ENCODE peak calls at places on chromosomes 11 and 22, in five cellular contexts. L is H1, Z is GM12878, R is K562, J is GM12892. C is an unnamed sample.

GRCh38 chr11:66598993-66599392 is 6.0 kb downstream of the CCS start:
- DNase-seq in L (no peak), Z (no peak), R (no peak), J (no peak), C (no peak)

GRCh38 chr11:114075891-114076441 is 16.5 kb downstream of the ZBTB16 start:
- DNase-seq in L (no peak), Z (no peak), R (peak), J (no peak), C (no peak)

GRCh38 chr11:84549221-84549620 is 1077.9 kb downstream of the DLG2 start:
- DNase-seq in L (no peak), Z (no peak), R (no peak), J (no peak), C (no peak)

GRCh38 chr22:40241200-40241763 is 63.6 kb downstream of the TNRC6B start:
- DNase-seq in L (no peak), Z (no peak), R (no peak), J (no peak), C (no peak)

GRCh38 chr22:19802881-19803735 is 42.5 kb downstream of the TBX1 start:
- DNase-seq in L (no peak), Z (no peak), R (no peak), J (no peak), C (no peak)

GRCh38 chr22:20446383-20446970 is 8.9 kb upstream of the SCARF2 start:
- DNase-seq in L (no peak), Z (no peak), R (no peak), J (no peak), C (no peak)

GRCh38 chr22:37894939-37895670 is 11.0 kb upstream of the MICALL1 start:
- DNase-seq in L (no peak), Z (no peak), R (no peak), J (no peak), C (no peak)

GRCh38 chr22:47157486-47158270 is 395.2 kb downstream of the TBC1D22A start:
- DNase-seq in L (no peak), Z (no peak), R (no peak), J (no peak), C (no peak)

GRCh38 chr22:39724857-39725256 is 154.3 kb downstream of the CACNA1I start:
- DNase-seq in L (no peak), Z (no peak), R (no peak), J (no peak), C (no peak)

GRCh38 chr11:74929431-74930363 is 19.2 kb downstream of the XRRA1 start:
- DNase-seq in L (no peak), Z (peak), R (peak), J (no peak), C (peak)

GRCh38 chr22:19287889-19288288 is 3.6 kb downstream of the CLTCL1 start:
- DNase-seq in L (no peak), Z (no peak), R (no peak), J (no peak), C (no peak)

GRCh38 chr11:71474141-71474770 is 21.3 kb downstream of the NADSYN1 start:
- DNase-seq in L (no peak), Z (no peak), R (no peak), J (no peak), C (no peak)

GRCh38 chr11:88332851-88333250 is 4.7 kb downstream of the CTSC start:
- DNase-seq in L (no peak), Z (no peak), R (no peak), J (no peak), C (no peak)

GRCh38 chr22:19912236-19912999 is 29.2 kb upstream of the COMT start:
- DNase-seq in L (no peak), Z (no peak), R (no peak), J (no peak), C (no peak)

GRCh38 chr11:72113170-72113808 is 794 bp upstream of the ANAPC15 start:
- DNase-seq in L (no peak), Z (no peak), R (no peak), J (no peak), C (no peak)

GRCh38 chr22:24594569-24595120 is 1.8 kb upstream of the LRRC75B start:
- DNase-seq in L (no peak), Z (no peak), R (no peak), J (no peak), C (no peak)

GRCh38 chr22:20131593-20131855 is at the start of gene ZDHHC8:
- DNase-seq in L (no peak), Z (no peak), R (peak), J (peak), C (peak)

GRCh38 chr11:45097721-45098493 is 48.5 kb upstream of the PRDM11 start:
- DNase-seq in L (no peak), Z (no peak), R (peak), J (no peak), C (no peak)

GRCh38 chr11:106668147-106668546 is 350.1 kb downstream of the GUCY1A2 start:
- DNase-seq in L (no peak), Z (no peak), R (no peak), J (no peak), C (no peak)

GRCh38 chr11:117313103-117313502 is 3.0 kb downstream of the BACE1 start:
- DNase-seq in L (no peak), Z (no peak), R (no peak), J (no peak), C (no peak)

GRCh38 chr11:57100638-57101312 is 81.0 kb upstream of the LRRC55 start:
- DNase-seq in L (no peak), Z (no peak), R (no peak), J (no peak), C (no peak)

GRCh38 chr11:117980716-117981115 is 5.5 kb upstream of the IL10RA start:
- DNase-seq in L (no peak), Z (no peak), R (no peak), J (no peak), C (no peak)

GRCh38 chr11:101706541-101706940 is 122.7 kb upstream of the TRPC6 start:
- DNase-seq in L (no peak), Z (no peak), R (no peak), J (no peak), C (no peak)

GRCh38 chr11:101707477-101707876 is 123.7 kb upstream of the TRPC6 start:
- DNase-seq in L (no peak), Z (no peak), R (no peak), J (no peak), C (no peak)

GRCh38 chr11:101706015-101706414 is 122.2 kb upstream of the TRPC6 start:
- DNase-seq in L (no peak), Z (no peak), R (no peak), J (no peak), C (no peak)
- TF ChIP-seq POLR2AphosphoS5 in L (no peak), Z (no peak), R (no peak), J (no peak), C (no peak)

DNA sequence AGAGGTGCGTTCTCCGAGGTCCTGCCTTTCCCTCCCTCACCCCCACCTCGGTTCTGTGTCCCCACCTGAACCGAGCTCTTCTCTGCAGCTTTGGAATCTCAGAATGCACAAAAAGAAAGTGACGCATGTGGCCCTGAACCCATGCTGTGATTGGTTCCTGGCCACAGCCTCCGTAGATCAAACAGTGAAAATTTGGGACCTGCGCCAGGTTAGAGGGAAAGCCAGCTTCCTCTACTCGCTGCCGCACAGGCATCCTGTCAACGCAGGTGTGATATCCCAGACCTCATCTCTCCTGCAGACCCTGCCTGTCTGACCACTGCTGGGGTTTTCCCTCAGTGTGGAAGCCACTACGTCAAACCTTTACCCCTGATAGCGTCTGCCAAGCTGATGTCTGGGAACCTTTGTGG is 13.9 kb downstream of the ACP2 start:
- DNase-seq in L (no peak), Z (no peak), R (no peak), J (no peak), C (no peak)
- TF ChIP-seq TAF1 in L (no peak), Z (no peak), R (no peak), J (no peak), C (no peak)

DNA sequence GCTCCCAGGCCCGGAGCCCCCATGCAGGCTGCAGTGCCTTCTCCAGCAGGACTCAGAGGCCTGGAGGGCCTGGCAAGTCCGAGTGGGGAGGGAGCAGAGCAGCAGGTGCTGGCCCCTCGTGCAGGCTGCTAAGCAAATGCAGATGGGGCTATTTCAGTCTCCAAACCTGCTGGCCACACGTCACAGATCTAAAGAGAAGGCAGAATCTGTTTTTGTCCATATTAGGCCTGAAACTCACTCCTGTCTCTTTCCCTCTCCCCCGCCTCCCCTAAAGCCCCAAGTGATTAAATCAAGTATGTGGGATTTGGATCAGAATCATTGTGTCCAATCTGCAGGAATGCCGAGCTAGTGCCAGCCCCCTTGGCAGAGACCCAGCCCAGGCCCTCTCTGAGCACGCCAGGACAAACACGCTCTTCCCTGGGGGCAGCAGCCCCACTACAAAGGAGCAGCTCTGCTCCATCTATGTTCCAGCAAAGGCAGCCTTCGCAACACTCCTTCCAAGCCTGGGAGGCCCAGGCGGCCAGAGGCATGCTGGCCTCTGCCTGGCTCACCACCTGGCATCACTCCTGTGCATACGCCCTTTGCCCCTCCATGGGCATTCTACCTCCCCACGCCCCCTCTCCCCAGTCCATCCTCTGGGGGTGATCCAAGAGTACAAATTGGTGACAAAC is 26.5 kb downstream of the RPL27A start:
- DNase-seq in L (no peak), Z (no peak), R (no peak), J (no peak), C (no peak)
- TF ChIP-seq POLR2AphosphoS5 in L (peak), Z (no peak), R (no peak), J (no peak), C (no peak)

GRCh38 chr11:36304349-36304748 is 8.3 kb downstream of the PRR5L start:
- DNase-seq in L (no peak), Z (no peak), R (no peak), J (no peak), C (no peak)
- TF ChIP-seq TAF1 in L (no peak), Z (no peak), R (no peak), J (no peak), C (no peak)

GRCh38 chr11:102109896-102110760 is at the start of gene YAP1:
- DNase-seq in L (peak), Z (no peak), R (peak), J (peak), C (peak)

GRCh38 chr11:102111787-102112653 is 1.8 kb downstream of the YAP1 start:
- DNase-seq in L (peak), Z (no peak), R (no peak), J (no peak), C (no peak)

GRCh38 chr11:102112654-102112926 is 2.3 kb downstream of the YAP1 start:
- DNase-seq in L (no peak), Z (no peak), R (no peak), J (no peak), C (no peak)

GRCh38 chr11:102111011-102111786 is 952 bp downstream of the YAP1 start:
- DNase-seq in L (peak), Z (no peak), R (no peak), J (peak), C (peak)

GRCh38 chr11:102110761-102111010 is 439 bp downstream of the YAP1 start:
- DNase-seq in L (no peak), Z (no peak), R (no peak), J (peak), C (peak)
- TF ChIP-seq POLR2AphosphoS5 in L (no peak), Z (no peak), R (no peak), J (no peak), C (no peak)

C was measured in GM12891.